ENCODE peak calls at places on chromosome 5, in ten cellular contexts. M is IMR-90; S is ovary; Z is CD4-positive, alpha-beta T cell; I is fibroblast of pulmonary artery; L is transverse colon; P is endodermal cell; R is heart left ventricle; J is brain microvascular endothelial cell; D is GM12878. T is an unnamed sample.

GRCh38 chr5:6419340-6419852 is 29.3 kb upstream of the UBE2QL1 start:
- DNase-seq in M (no peak), S (no peak), Z (no peak), I (no peak), L (no peak), P (no peak), R (no peak), J (no peak), D (no peak), T (no peak)

GRCh38 chr5:180598797-180599589 is 7.7 kb upstream of the SCGB3A1 start:
- DNase-seq in M (no peak), S (no peak), Z (no peak), I (no peak), L (no peak), P (no peak), R (no peak), J (no peak), D (no peak), T (peak; percentile 23)

GRCh38 chr5:173573126-173573960 is 43.1 kb downstream of the BOD1 start:
- DNase-seq in M (peak; percentile 49), S (peak; percentile 60), Z (peak; percentile 55), I (peak; percentile 66), L (peak; percentile 70), P (peak; percentile 94), R (peak; percentile 64), J (peak; percentile 44), D (no peak), T (peak; percentile 73)

GRCh38 chr5:134877159-134877558 is 3.0 kb downstream of the TXNDC15 start:
- DNase-seq in M (no peak), S (no peak), Z (no peak), I (no peak), L (no peak), P (no peak), R (no peak), J (no peak), D (peak; percentile 30), T (no peak)

GRCh38 chr5:77483662-77484061 is 8.5 kb downstream of the WDR41 start:
- DNase-seq in M (no peak), S (no peak), Z (no peak), I (no peak), L (no peak), P (no peak), R (no peak), J (no peak), D (no peak), T (no peak)

GRCh38 chr5:53126514-53126913 is 17.0 kb upstream of the MOCS2 start:
- DNase-seq in M (peak; percentile 81), S (no peak), Z (no peak), I (peak; percentile 24), L (no peak), P (no peak), R (no peak), J (peak; percentile 65), D (no peak), T (no peak)

GRCh38 chr5:172303090-172303995 is 19.8 kb upstream of the UBTD2 start:
- DNase-seq in M (no peak), S (no peak), Z (no peak), I (peak; percentile 48), L (no peak), P (peak; percentile 35), R (no peak), J (no peak), D (no peak), T (no peak)

GRCh38 chr5:7779019-7779662 is 71.8 kb downstream of the CFAP90 start:
- DNase-seq in M (no peak), S (no peak), Z (no peak), I (no peak), L (no peak), P (no peak), R (no peak), J (no peak), D (peak; percentile 34), T (no peak)

GRCh38 chr5:105982526-105982925 is 1688.2 kb downstream of the EFNA5 start:
- DNase-seq in M (no peak), S (no peak), Z (no peak), I (no peak), L (no peak), P (no peak), R (no peak), J (no peak), D (no peak), T (no peak)

GRCh38 chr5:82364497-82364896 is 86.3 kb upstream of the RPS23 start:
- DNase-seq in M (peak; percentile 71), S (no peak), Z (no peak), I (peak; percentile 87), L (no peak), P (peak; percentile 60), R (no peak), J (peak; percentile 75), D (no peak), T (no peak)

DNA sequence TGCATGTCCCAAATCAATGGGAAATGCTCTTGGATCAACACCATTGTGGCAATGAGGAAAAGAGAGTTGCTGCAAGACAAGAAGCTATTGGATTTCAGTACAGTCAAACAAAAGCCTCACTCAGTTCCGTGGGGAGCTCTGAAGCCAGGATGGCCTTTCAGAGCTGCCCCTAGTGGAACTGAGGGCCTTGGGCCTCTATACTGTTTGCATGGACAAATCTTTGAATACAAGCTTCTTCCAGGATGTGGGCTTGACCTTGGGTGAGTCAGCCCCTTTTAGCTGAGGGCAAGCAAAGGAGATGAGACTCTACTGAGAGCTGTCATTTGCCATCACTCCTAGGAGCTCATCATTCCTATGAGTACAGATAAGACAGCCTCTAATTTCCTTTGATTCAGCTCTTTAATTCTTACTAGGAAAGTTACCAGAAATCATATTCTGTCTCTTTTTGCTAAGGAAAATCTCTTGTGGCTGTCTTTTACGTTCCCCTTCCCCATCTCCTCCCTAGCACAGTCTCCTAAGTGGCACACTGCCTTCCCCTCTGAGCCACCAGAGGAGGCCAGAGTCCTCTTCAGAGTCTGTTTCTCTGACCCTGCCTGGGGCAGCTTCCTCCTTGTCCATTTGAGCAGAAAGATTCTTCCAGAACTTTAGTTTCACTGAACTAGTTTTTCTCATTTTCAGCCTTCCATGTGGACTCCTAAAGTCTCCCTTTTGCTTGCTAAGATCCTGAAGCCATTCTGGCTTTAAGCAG is 168.8 kb upstream of the POC5 start:
- DNase-seq in M (no peak), S (no peak), Z (no peak), I (no peak), L (no peak), P (peak; percentile 69), R (no peak), J (peak; percentile 5), D (no peak), T (no peak)
- TF ChIP-seq CTCF in M (no peak), S (no peak), Z (no peak), I (no peak), L (peak; percentile 33), P (peak; percentile 79), R (no peak), J (peak; percentile 37), D (peak; percentile 62), T (no peak)

GRCh38 chr5:38556115-38556598 is 289 bp downstream of the LIFR start:
- DNase-seq in M (no peak), S (peak; percentile 33), Z (no peak), I (no peak), L (no peak), P (no peak), R (no peak), J (peak; percentile 7), D (no peak), T (peak; percentile 68)
- TF ChIP-seq CTCF in M (no peak), S (no peak), Z (no peak), I (no peak), L (no peak), P (no peak), R (peak; percentile 22), J (no peak), D (no peak), T (no peak)

DNA sequence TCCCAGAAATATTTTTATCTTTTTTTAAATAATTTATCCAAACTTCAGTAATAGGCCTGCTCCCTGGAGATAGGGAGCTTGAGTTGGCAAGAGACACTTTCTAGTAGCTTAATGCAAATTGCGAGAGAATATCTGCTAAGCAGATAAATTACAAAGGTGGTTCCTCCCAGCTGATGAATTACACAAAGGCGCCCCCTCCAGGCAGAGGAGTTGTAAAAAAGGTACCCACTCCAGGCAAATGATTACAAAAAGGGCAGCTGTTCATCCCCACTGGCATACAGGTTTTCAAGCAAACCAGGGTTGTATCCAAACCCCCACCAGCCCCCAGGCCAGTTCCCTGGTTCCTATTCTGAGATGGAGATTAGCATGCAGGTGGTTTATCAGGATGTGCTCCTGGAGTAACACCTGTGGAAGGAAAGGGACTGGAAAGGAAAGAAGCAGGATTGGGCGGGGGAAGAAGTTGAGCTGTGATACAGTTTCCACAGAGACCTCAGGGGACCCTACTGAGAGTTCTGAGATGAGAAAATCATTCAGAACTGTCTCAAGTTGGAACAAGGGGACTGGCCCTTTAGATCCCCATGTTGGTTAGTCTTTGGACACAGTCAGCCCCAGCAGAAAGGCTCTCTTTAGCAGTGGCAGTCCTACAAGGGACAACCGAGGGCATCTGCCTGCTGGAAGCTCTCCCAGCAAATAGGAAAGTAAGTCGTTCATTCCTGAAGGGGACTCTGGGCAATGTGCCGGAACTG is 25.5 kb downstream of the ESM1 start:
- DNase-seq in M (no peak), S (no peak), Z (no peak), I (peak; percentile 16), L (peak; percentile 9), P (peak; percentile 86), R (no peak), J (peak; percentile 12), D (no peak), T (no peak)
- TF ChIP-seq CTCF in M (peak; percentile 22), S (no peak), Z (no peak), I (peak; percentile 32), L (no peak), P (peak; percentile 82), R (no peak), J (peak; percentile 65), D (peak; percentile 27), T (no peak)

GRCh38 chr5:148125641-148126040 is 42.7 kb upstream of the SPINK14 start:
- DNase-seq in M (peak; percentile 8), S (no peak), Z (no peak), I (peak; percentile 15), L (no peak), P (no peak), R (no peak), J (no peak), D (no peak), T (no peak)
- TF ChIP-seq CTCF in M (no peak), S (no peak), Z (no peak), I (peak; percentile 17), L (no peak), P (peak; percentile 57), R (no peak), J (peak; percentile 47), D (no peak), T (no peak)

GRCh38 chr5:89998505-89998904 is 411.1 kb downstream of the CETN3 start:
- DNase-seq in M (no peak), S (no peak), Z (no peak), I (no peak), L (no peak), P (peak; percentile 70), R (no peak), J (no peak), D (no peak), T (no peak)

GRCh38 chr5:89996892-89997291 is 412.7 kb downstream of the CETN3 start:
- DNase-seq in M (no peak), S (no peak), Z (no peak), I (no peak), L (no peak), P (no peak), R (no peak), J (no peak), D (no peak), T (no peak)

GRCh38 chr5:90000351-90000750 is 409.2 kb downstream of the CETN3 start:
- DNase-seq in M (no peak), S (no peak), Z (no peak), I (no peak), L (peak; percentile 10), P (peak; percentile 53), R (no peak), J (no peak), D (no peak), T (no peak)
- TF ChIP-seq CTCF in M (no peak), S (no peak), Z (no peak), I (no peak), L (no peak), P (peak; percentile 55), R (no peak), J (no peak), D (no peak), T (no peak)

T was measured in psoas muscle.